ENCODE peak calls at places on chromosomes 4 and X, in four cellular contexts. One of them, this sample, is unnamed.

GRCh38 chr4:169698331-169698730 is 59.4 kb downstream of the HPF1 start:
- DNase-seq in SK-N-SH: no peak
- DNase-seq in HepG2: no peak
- DNase-seq in GM12878: no peak
- DNase-seq in this sample: no peak

GRCh38 chrX:128781506-128781905 is 729.3 kb upstream of the ACTRT1 start:
- DNase-seq in GM12878: no peak
- DNase-seq in SK-N-SH: peak
- DNase-seq in HepG2: peak
- DNase-seq in this sample: peak

GRCh38 chr4:122583906-122584305 is 37.0 kb downstream of the IL21 start:
- DNase-seq in SK-N-SH: no peak
- DNase-seq in GM12878: no peak
- DNase-seq in HepG2: no peak
- DNase-seq in this sample: no peak

GRCh38 chr4:72496119-72496518 is 72.9 kb downstream of the ADAMTS3 start:
- DNase-seq in SK-N-SH: no peak
- DNase-seq in GM12878: no peak
- DNase-seq in HepG2: no peak
- DNase-seq in this sample: no peak

GRCh38 chrX:150696836-150697235 is 3.6 kb downstream of the MTMR1 start:
- DNase-seq in SK-N-SH: no peak
- DNase-seq in HepG2: no peak
- DNase-seq in GM12878: no peak
- DNase-seq in this sample: no peak

GRCh38 chrX:52363247-52363883 is 5.5 kb upstream of the XAGE2 start:
- DNase-seq in SK-N-SH: no peak
- DNase-seq in GM12878: no peak
- DNase-seq in HepG2: no peak
- DNase-seq in this sample: peak

GRCh38 chr4:131001371-131001770 is 1905.4 kb downstream of the C4orf33 start:
- DNase-seq in HepG2: no peak
- DNase-seq in SK-N-SH: no peak
- DNase-seq in GM12878: no peak
- DNase-seq in this sample: no peak

GRCh38 chr4:102554482-102554881 is 53.3 kb downstream of the NFKB1 start:
- DNase-seq in SK-N-SH: no peak
- DNase-seq in HepG2: no peak
- DNase-seq in GM12878: no peak
- DNase-seq in this sample: no peak

GRCh38 chr4:53614616-53615015 is 23.3 kb upstream of the LNX1 start:
- DNase-seq in HepG2: no peak
- DNase-seq in SK-N-SH: no peak
- DNase-seq in GM12878: no peak
- DNase-seq in this sample: no peak

GRCh38 chr4:54840992-54841768 is 183.4 kb downstream of the KIT start:
- DNase-seq in SK-N-SH: peak
- DNase-seq in HepG2: no peak
- DNase-seq in GM12878: no peak
- DNase-seq in this sample: peak

GRCh38 chr4:103032575-103032974 is 13.1 kb upstream of the SLC9B1 start:
- DNase-seq in HepG2: peak
- DNase-seq in SK-N-SH: peak
- DNase-seq in GM12878: no peak
- DNase-seq in this sample: peak

GRCh38 chr4:26792639-26793038 is 68.0 kb upstream of the STIM2 start:
- DNase-seq in SK-N-SH: no peak
- DNase-seq in HepG2: no peak
- DNase-seq in GM12878: no peak
- DNase-seq in this sample: no peak

GRCh38 chr4:128427832-128428366 is 140.3 kb upstream of the PGRMC2 start:
- DNase-seq in GM12878: no peak
- DNase-seq in SK-N-SH: peak
- DNase-seq in HepG2: peak
- DNase-seq in this sample: peak

GRCh38 chr4:110654254-110654635 is 31.4 kb upstream of the PITX2 start:
- DNase-seq in SK-N-SH: no peak
- DNase-seq in GM12878: no peak
- DNase-seq in HepG2: no peak
- DNase-seq in this sample: no peak

GRCh38 chr4:77493120-77493767 is 112.4 kb upstream of the CXCL13 start:
- DNase-seq in SK-N-SH: no peak
- DNase-seq in GM12878: peak
- DNase-seq in HepG2: no peak
- DNase-seq in this sample: no peak

GRCh38 chrX:1609311-1609710 is 5.5 kb upstream of the ASMT start:
- DNase-seq in HepG2: no peak
- DNase-seq in GM12878: no peak
- DNase-seq in SK-N-SH: no peak
- DNase-seq in this sample: no peak

GRCh38 chrX:68912113-68912980 is 83.5 kb downstream of the EFNB1 start:
- DNase-seq in GM12878: no peak
- DNase-seq in SK-N-SH: no peak
- DNase-seq in HepG2: no peak
- DNase-seq in this sample: no peak

GRCh38 chrX:105872921-105873320 is 50.6 kb downstream of the NRK start:
- DNase-seq in SK-N-SH: no peak
- DNase-seq in HepG2: no peak
- DNase-seq in GM12878: no peak
- DNase-seq in this sample: no peak

GRCh38 chr4:42488114-42488513 is 90.8 kb downstream of the SHISA3 start:
- DNase-seq in SK-N-SH: no peak
- DNase-seq in GM12878: peak
- DNase-seq in HepG2: no peak
- DNase-seq in this sample: no peak

GRCh38 chrX:137479394-137479793 is 86.5 kb upstream of the ZIC3 start:
- DNase-seq in GM12878: no peak
- DNase-seq in SK-N-SH: peak
- DNase-seq in HepG2: no peak
- DNase-seq in this sample: no peak

GRCh38 chrX:68832101-68832416 is 3.2 kb downstream of the EFNB1 start:
- DNase-seq in GM12878: no peak
- DNase-seq in SK-N-SH: peak
- DNase-seq in HepG2: no peak
- DNase-seq in this sample: no peak

GRCh38 chr4:136864580-136865185 is 667.6 kb downstream of the PCDH18 start:
- DNase-seq in GM12878: peak
- DNase-seq in SK-N-SH: peak
- DNase-seq in HepG2: peak
- DNase-seq in this sample: peak

GRCh38 chr4:110840221-110840654 is 217.4 kb upstream of the PITX2 start:
- DNase-seq in GM12878: no peak
- DNase-seq in SK-N-SH: no peak
- DNase-seq in HepG2: no peak
- DNase-seq in this sample: no peak

GRCh38 chr4:188433916-188434315 is 294.7 kb downstream of the TRIML1 start:
- DNase-seq in SK-N-SH: no peak
- DNase-seq in GM12878: no peak
- DNase-seq in HepG2: no peak
- DNase-seq in this sample: no peak

GRCh38 chr4:120049732-120050494 is 16.7 kb downstream of the MAD2L1 start:
- DNase-seq in HepG2: peak
- DNase-seq in GM12878: peak
- DNase-seq in SK-N-SH: peak
- DNase-seq in this sample: peak

GRCh38 chr4:144518181-144518895 is 127.6 kb upstream of the HHIP start:
- DNase-seq in HepG2: no peak
- DNase-seq in SK-N-SH: no peak
- DNase-seq in GM12878: no peak
- DNase-seq in this sample: no peak

GRCh38 chr4:17120761-17121160 is 222.3 kb upstream of the LDB2 start:
- DNase-seq in GM12878: no peak
- DNase-seq in HepG2: no peak
- DNase-seq in SK-N-SH: no peak
- DNase-seq in this sample: no peak

GRCh38 chr4:56468097-56468422 is 643 bp downstream of the SRP72 start:
- DNase-seq in SK-N-SH: peak
- DNase-seq in GM12878: peak
- DNase-seq in HepG2: peak
- DNase-seq in this sample: peak

GRCh38 chr4:13988347-13989265 is 361.1 kb upstream of the BOD1L1 start:
- DNase-seq in SK-N-SH: no peak
- DNase-seq in GM12878: no peak
- DNase-seq in HepG2: no peak
- DNase-seq in this sample: peak

GRCh38 chrX:24498181-24498580 is 33.1 kb downstream of the PDK3 start:
- DNase-seq in SK-N-SH: no peak
- DNase-seq in GM12878: no peak
- DNase-seq in HepG2: peak
- DNase-seq in this sample: peak

GRCh38 chrX:127302841-127303240 is 483.3 kb downstream of the PRR32 start:
- DNase-seq in SK-N-SH: no peak
- DNase-seq in GM12878: no peak
- DNase-seq in HepG2: no peak
- DNase-seq in this sample: no peak

GRCh38 chr4:121788896-121789295 is 12.2 kb upstream of the EXOSC9 start:
- DNase-seq in GM12878: peak
- DNase-seq in HepG2: no peak
- DNase-seq in SK-N-SH: no peak
- DNase-seq in this sample: no peak

DNA sequence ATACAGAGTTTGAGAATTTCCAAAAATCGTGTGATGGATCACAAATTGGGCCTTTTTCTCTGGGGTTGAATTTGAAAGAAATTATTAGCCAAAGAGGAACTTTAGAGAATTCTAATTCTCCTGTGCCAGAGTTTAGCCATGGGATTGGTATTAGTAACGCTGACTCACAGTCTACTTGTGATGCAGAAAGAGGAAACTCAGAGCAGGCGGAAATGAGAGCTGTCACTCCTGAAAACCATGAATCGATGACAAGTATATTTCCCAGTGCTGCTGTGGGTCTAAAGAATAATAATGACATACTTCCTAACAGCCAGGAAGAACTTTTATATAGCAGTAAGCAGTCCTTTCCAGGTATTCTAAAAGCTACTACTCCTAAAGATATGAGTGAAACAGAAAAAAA is 64.9 kb downstream of the N4BP2 start:
- DNase-seq in SK-N-SH: no peak
- DNase-seq in GM12878: peak
- DNase-seq in HepG2: no peak
- DNase-seq in this sample: peak
- TF ChIP-seq PBX3 in SK-N-SH: peak
- TF ChIP-seq PBX3 in GM12878: peak
- TF ChIP-seq PBX3 in HepG2: no peak
- TF ChIP-seq PBX3 in this sample: no peak

DNA sequence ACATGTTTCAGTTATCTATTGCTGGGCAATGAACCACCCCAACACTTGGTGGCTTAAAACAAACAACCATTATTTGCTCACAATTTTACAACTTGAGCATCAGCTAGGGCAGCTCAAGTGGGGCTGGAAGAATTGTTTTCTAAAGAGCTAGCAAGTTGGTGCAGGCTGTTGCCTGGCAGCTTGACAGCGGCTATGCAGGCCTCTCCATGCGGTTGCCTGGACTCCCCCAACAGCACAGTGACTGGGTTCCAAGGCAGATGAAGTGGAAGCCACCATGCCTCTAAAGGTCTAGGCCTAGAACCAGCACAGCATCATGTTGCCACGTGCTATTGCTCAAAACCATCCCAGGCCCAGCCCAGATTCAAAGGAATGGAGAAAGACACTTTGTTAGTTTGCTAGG is 114.8 kb downstream of the BCOR start:
- DNase-seq in HepG2: no peak
- DNase-seq in SK-N-SH: no peak
- DNase-seq in GM12878: no peak
- DNase-seq in this sample: no peak
- TF ChIP-seq PBX3 in HepG2: no peak
- TF ChIP-seq PBX3 in SK-N-SH: no peak
- TF ChIP-seq PBX3 in GM12878: no peak
- TF ChIP-seq PBX3 in this sample: no peak

DNA sequence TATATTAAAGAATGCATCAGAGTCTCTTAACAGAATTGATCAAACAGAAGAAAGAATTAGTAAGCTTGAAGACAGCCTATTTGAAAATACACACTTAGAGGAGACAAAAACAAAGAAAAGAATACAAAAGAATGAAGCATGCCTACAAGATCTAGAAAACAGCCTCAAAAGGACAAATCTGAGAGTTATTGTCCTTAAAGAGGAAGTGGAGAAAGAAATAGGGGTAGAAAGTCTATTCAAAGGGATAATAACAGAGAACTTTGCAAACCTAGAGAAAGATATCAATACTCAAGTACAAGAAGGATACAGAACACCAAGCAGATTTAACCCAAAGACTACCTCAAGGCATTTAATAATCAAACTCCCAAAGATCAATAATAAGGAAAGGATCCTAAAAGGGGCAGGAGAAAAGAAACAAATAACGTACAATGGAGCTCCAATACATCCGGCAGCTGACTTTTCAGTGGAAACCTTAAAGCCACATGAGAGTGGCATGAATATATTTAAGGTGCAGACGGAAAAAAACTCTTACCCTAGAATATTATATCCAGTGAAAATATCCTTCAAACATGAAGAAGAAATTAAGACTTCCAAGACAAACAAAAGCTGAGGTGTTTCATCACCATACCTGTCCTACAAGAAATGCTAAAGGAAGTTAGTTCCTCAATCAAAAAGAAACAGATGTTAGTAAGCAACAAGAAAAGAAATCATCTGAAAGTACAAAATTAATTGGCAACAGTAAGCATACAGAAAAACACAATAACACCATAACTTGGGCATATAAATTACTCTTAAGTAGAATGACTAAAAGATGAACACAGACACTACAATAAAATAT is 36.1 kb downstream of the LRBA start:
- DNase-seq in SK-N-SH: no peak
- DNase-seq in GM12878: no peak
- DNase-seq in HepG2: no peak
- DNase-seq in this sample: no peak
- TF ChIP-seq PBX3 in SK-N-SH: no peak
- TF ChIP-seq PBX3 in GM12878: no peak
- TF ChIP-seq PBX3 in HepG2: no peak
- TF ChIP-seq PBX3 in this sample: no peak

GRCh38 chrX:50967734-50968133 is 57.2 kb downstream of the BMP15 start:
- DNase-seq in GM12878: no peak
- DNase-seq in HepG2: no peak
- DNase-seq in SK-N-SH: no peak
- DNase-seq in this sample: no peak
- TF ChIP-seq PBX3 in GM12878: no peak
- TF ChIP-seq PBX3 in HepG2: no peak
- TF ChIP-seq PBX3 in SK-N-SH: no peak
- TF ChIP-seq PBX3 in this sample: no peak

DNA sequence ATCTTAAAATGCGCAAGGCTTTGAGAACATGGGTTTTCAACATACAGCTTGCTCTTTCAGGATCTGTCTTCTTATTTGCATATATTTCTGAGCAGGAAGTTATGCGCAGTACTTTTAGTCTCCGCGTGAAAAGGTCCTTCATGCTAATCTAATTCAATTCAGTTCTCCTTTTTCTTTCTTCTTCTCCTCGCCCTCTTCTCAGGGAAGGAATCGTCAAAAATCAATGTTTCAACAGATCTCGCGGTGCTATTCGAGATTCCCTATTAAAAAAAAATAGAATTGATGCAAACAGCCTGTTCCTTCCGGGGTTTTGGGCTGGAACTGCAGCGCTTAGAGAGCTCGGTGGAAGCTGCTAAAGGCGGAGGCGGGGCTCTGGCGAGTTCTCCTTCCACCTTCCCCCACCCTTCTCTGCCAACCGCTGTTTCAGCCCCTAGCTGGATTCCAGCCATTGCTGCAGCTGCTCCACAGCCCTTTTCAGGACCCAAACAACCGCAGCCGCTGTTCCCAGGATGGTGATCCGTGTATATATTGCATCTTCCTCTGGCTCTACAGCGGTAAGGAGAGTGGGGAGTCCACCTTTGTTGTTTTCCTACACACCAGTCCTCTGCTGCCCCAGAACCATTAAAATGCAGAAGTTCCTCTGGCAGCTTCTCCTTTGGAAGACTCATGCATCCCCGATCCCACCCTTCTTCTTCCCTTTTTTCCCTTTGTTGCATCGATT is at the start of the genes HMGN5 and SH3BGRL:
- DNase-seq in HepG2: peak
- DNase-seq in GM12878: peak
- DNase-seq in SK-N-SH: peak
- DNase-seq in this sample: peak
- TF ChIP-seq PBX3 in HepG2: no peak
- TF ChIP-seq PBX3 in GM12878: no peak
- TF ChIP-seq PBX3 in SK-N-SH: no peak
- TF ChIP-seq PBX3 in this sample: no peak